ENCODE peak calls at places on chromosomes 12 and 14, in four cellular contexts. One of them, this sample, is unnamed. For H3K9me3, the result is how much of the 10 kb centered on the place peaks cover.

GRCh38 chr12:48979602-48980388 is 1.7 kb downstream of the WNT1 start:
- DNase-seq in HCT116: no peak
- DNase-seq in SK-N-SH: no peak
- DNase-seq in K562: no peak
- DNase-seq in this sample: no peak

GRCh38 chr12:25386823-25387134 is 136.1 kb upstream of the KRAS start:
- DNase-seq in HCT116: no peak
- DNase-seq in SK-N-SH: peak
- DNase-seq in K562: no peak
- DNase-seq in this sample: no peak

GRCh38 chr14:85596562-85596961 is 66.6 kb downstream of the FLRT2 start:
- DNase-seq in HCT116: no peak
- DNase-seq in SK-N-SH: no peak
- DNase-seq in K562: no peak
- DNase-seq in this sample: no peak

GRCh38 chr12:109611223-109611622 is 37.6 kb downstream of the MVK start:
- DNase-seq in HCT116: no peak
- DNase-seq in SK-N-SH: peak
- DNase-seq in K562: no peak
- DNase-seq in this sample: no peak

GRCh38 chr12:93722757-93723567 is 45.8 kb downstream of the CRADD start:
- DNase-seq in HCT116: no peak
- DNase-seq in SK-N-SH: no peak
- DNase-seq in K562: no peak
- DNase-seq in this sample: no peak

GRCh38 chr12:20883288-20883687 is 72.8 kb downstream of the SLCO1B3 start:
- DNase-seq in HCT116: no peak
- DNase-seq in SK-N-SH: no peak
- DNase-seq in K562: no peak
- DNase-seq in this sample: no peak

GRCh38 chr14:75259510-75259855 is 19.1 kb upstream of the FOS start:
- DNase-seq in HCT116: no peak
- DNase-seq in SK-N-SH: peak
- DNase-seq in K562: peak
- DNase-seq in this sample: no peak

GRCh38 chr12:70985850-70986249 is 65.3 kb upstream of the PTPRR start:
- DNase-seq in HCT116: no peak
- DNase-seq in SK-N-SH: no peak
- DNase-seq in K562: no peak
- DNase-seq in this sample: no peak

GRCh38 chr14:42911642-42912041 is 1305.0 kb downstream of the LRFN5 start:
- DNase-seq in HCT116: no peak
- DNase-seq in SK-N-SH: no peak
- DNase-seq in K562: no peak
- DNase-seq in this sample: no peak

GRCh38 chr14:75277000-75277795 is 1.4 kb upstream of the FOS start:
- DNase-seq in HCT116: no peak
- DNase-seq in SK-N-SH: peak
- DNase-seq in K562: peak
- DNase-seq in this sample: no peak

GRCh38 chr12:97168804-97169203 is 261.7 kb downstream of the NEDD1 start:
- DNase-seq in HCT116: no peak
- DNase-seq in SK-N-SH: no peak
- DNase-seq in K562: no peak
- DNase-seq in this sample: no peak

GRCh38 chr14:54446201-54446693 is 5.1 kb upstream of the CNIH1 start:
- DNase-seq in HCT116: no peak
- DNase-seq in SK-N-SH: no peak
- DNase-seq in K562: no peak
- DNase-seq in this sample: no peak

GRCh38 chr14:65993103-65993502 is 493.1 kb upstream of the CCDC196 start:
- DNase-seq in HCT116: no peak
- DNase-seq in SK-N-SH: no peak
- DNase-seq in K562: no peak
- DNase-seq in this sample: no peak

GRCh38 chr12:109469516-109469915 is 7.6 kb downstream of the KCTD10 start:
- DNase-seq in HCT116: no peak
- DNase-seq in SK-N-SH: no peak
- DNase-seq in K562: no peak
- DNase-seq in this sample: no peak

GRCh38 chr12:79766705-79767464 is 76.1 kb upstream of the PAWR start:
- DNase-seq in HCT116: no peak
- DNase-seq in SK-N-SH: no peak
- DNase-seq in K562: no peak
- DNase-seq in this sample: no peak

GRCh38 chr14:76904100-76904739 is 78.0 kb downstream of the LRRC74A start:
- DNase-seq in HCT116: no peak
- DNase-seq in SK-N-SH: peak
- DNase-seq in K562: no peak
- DNase-seq in this sample: no peak

GRCh38 chr14:23708343-23708742 is 72.2 kb downstream of the DHRS2 start:
- DNase-seq in HCT116: no peak
- DNase-seq in SK-N-SH: no peak
- DNase-seq in K562: no peak
- DNase-seq in this sample: no peak

GRCh38 chr12:43869184-43869583 is 33.3 kb downstream of the TMEM117 start:
- DNase-seq in HCT116: no peak
- DNase-seq in SK-N-SH: no peak
- DNase-seq in K562: no peak
- DNase-seq in this sample: no peak

GRCh38 chr14:65238456-65238855 is 136.1 kb upstream of the MAX start:
- DNase-seq in HCT116: no peak
- DNase-seq in SK-N-SH: no peak
- DNase-seq in K562: no peak
- DNase-seq in this sample: no peak

GRCh38 chr12:82651489-82651888 is 35.2 kb upstream of the TMTC2 start:
- DNase-seq in HCT116: peak
- DNase-seq in SK-N-SH: no peak
- DNase-seq in K562: no peak
- DNase-seq in this sample: no peak

GRCh38 chr14:72049462-72049861 is 117.2 kb downstream of the RGS6 start:
- DNase-seq in HCT116: peak
- DNase-seq in SK-N-SH: no peak
- DNase-seq in K562: no peak
- DNase-seq in this sample: no peak

GRCh38 chr12:109307051-109307450 is 2.0 kb downstream of the FOXN4 start:
- DNase-seq in HCT116: no peak
- DNase-seq in SK-N-SH: peak
- DNase-seq in K562: no peak
- DNase-seq in this sample: no peak

GRCh38 chr12:121830588-121831265 is 26.9 kb downstream of the SETD1B start:
- DNase-seq in HCT116: no peak
- DNase-seq in SK-N-SH: no peak
- DNase-seq in K562: no peak
- DNase-seq in this sample: no peak

GRCh38 chr12:30989754-30990153 is 63.2 kb downstream of the TSPAN11 start:
- DNase-seq in HCT116: no peak
- DNase-seq in SK-N-SH: peak
- DNase-seq in K562: peak
- DNase-seq in this sample: peak

GRCh38 chr12:50545783-50546182 is 41.0 kb downstream of the DIP2B start:
- DNase-seq in HCT116: no peak
- DNase-seq in SK-N-SH: no peak
- DNase-seq in K562: no peak
- DNase-seq in this sample: no peak

GRCh38 chr14:104461676-104462443 is 117.7 kb upstream of the C14orf180 start:
- DNase-seq in HCT116: no peak
- DNase-seq in SK-N-SH: peak
- DNase-seq in K562: no peak
- DNase-seq in this sample: no peak

GRCh38 chr14:69553221-69553620 is 21.4 kb downstream of the CCDC177 start:
- DNase-seq in HCT116: no peak
- DNase-seq in SK-N-SH: no peak
- DNase-seq in K562: no peak
- DNase-seq in this sample: no peak

GRCh38 chr12:54991161-54991991 is 6.8 kb upstream of the TESPA1 start:
- DNase-seq in HCT116: no peak
- DNase-seq in SK-N-SH: no peak
- DNase-seq in K562: no peak
- DNase-seq in this sample: no peak

GRCh38 chr12:38921025-38921677 is 15.8 kb upstream of the CPNE8 start:
- DNase-seq in HCT116: peak
- DNase-seq in SK-N-SH: peak
- DNase-seq in K562: peak
- DNase-seq in this sample: peak

GRCh38 chr12:110269622-110270124 is 11.4 kb upstream of the ATP2A2 start:
- DNase-seq in HCT116: no peak
- DNase-seq in SK-N-SH: no peak
- DNase-seq in K562: peak
- DNase-seq in this sample: peak

GRCh38 chr12:53063708-53064612 is 14.1 kb downstream of the TNS2 start:
- DNase-seq in HCT116: no peak
- DNase-seq in SK-N-SH: no peak
- DNase-seq in K562: no peak
- DNase-seq in this sample: no peak

GRCh38 chr12:118274066-118274465 is 98.6 kb downstream of the TAOK3 start:
- DNase-seq in HCT116: no peak
- DNase-seq in SK-N-SH: no peak
- DNase-seq in K562: no peak
- DNase-seq in this sample: no peak

GRCh38 chr14:77260631-77261030 is 10.4 kb downstream of the NGB start:
- DNase-seq in HCT116: no peak
- DNase-seq in SK-N-SH: no peak
- DNase-seq in K562: no peak
- DNase-seq in this sample: no peak

GRCh38 chr12:122080149-122081107 is 1.9 kb downstream of the MLXIP start:
- DNase-seq in HCT116: no peak
- DNase-seq in SK-N-SH: peak
- DNase-seq in K562: no peak
- DNase-seq in this sample: no peak

GRCh38 chr12:21773263-21773741 is 1.2 kb downstream of the KCNJ8 start:
- DNase-seq in HCT116: peak
- DNase-seq in SK-N-SH: peak
- DNase-seq in K562: peak
- DNase-seq in this sample: peak

GRCh38 chr12:105334568-105334967 is 4.1 kb downstream of the C12orf75 start:
- DNase-seq in HCT116: no peak
- DNase-seq in SK-N-SH: no peak
- DNase-seq in K562: no peak
- DNase-seq in this sample: no peak

GRCh38 chr12:12449533-12450025 is 92.7 kb downstream of the BORCS5 start:
- DNase-seq in HCT116: no peak
- DNase-seq in SK-N-SH: no peak
- DNase-seq in K562: no peak
- DNase-seq in this sample: no peak

GRCh38 chr12:34599530-34600513 is 577.5 kb downstream of the ALG10 start:
- DNase-seq in HCT116: no peak
- DNase-seq in SK-N-SH: peak
- DNase-seq in K562: no peak
- DNase-seq in this sample: no peak
- H3K9me3 ChIP-seq in HCT116: under half
- H3K9me3 ChIP-seq in SK-N-SH: under half
- H3K9me3 ChIP-seq in K562: under half
- H3K9me3 ChIP-seq in this sample: under half

DNA sequence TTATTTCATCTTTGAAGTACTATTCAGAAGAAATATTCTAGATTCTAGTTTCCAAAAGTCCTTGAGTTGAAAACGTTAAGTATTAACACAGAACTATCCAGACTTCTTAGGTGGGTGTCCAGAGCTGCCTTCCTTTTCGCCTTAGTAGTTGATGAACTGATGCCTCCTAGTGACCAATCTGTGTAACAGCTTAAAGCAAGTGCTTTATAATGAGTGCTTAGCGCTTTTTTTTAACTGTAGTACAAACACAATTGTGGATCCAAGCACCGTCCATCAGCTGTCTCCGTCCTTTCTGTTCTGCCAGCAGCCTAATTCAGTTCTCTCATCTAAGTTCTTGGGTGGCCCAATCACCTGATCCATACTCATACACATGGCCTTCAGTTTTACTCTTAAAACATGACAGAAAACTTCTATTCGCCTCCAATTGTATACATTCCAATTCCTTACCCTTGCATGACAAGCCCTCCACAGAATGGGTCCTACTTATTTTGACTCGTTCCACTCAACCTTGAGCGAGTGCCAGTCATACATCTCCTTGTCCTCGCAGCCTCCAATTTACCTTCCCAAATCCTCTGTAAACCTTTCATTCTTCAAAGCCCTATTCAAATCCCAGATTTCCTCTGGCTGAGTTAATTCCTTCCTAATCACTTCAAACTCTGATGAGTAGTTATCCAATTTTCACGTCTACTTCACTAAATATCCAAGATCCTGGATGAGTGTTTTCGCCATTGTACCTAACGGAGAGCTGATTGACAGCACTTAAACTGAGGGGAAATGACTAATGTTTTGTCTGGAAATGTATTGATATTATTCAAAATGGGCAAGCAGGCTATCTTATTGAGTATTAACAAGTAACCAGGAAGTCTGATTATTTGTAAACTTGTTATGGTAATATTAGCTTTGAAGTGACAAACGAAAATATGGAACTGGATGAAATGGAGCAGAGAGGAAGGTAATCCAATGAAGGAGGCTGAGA is 5.8 kb upstream of the PHLDA1 start:
- DNase-seq in HCT116: no peak
- DNase-seq in SK-N-SH: peak
- DNase-seq in K562: peak
- DNase-seq in this sample: no peak
- TF ChIP-seq YY1 in HCT116: no peak
- TF ChIP-seq YY1 in SK-N-SH: no peak
- TF ChIP-seq YY1 in K562: no peak
- TF ChIP-seq YY1 in this sample: no peak

GRCh38 chr12:131941116-131941986 is 8.4 kb upstream of the EP400 start:
- DNase-seq in HCT116: no peak
- DNase-seq in SK-N-SH: no peak
- DNase-seq in K562: no peak
- DNase-seq in this sample: no peak

GRCh38 chr12:131941987-131942341 is 7.8 kb upstream of the EP400 start:
- DNase-seq in HCT116: no peak
- DNase-seq in SK-N-SH: no peak
- DNase-seq in K562: no peak
- DNase-seq in this sample: no peak

GRCh38 chr12:131939007-131939406 is 9.9 kb downstream of the PUS1 start:
- DNase-seq in HCT116: no peak
- DNase-seq in SK-N-SH: no peak
- DNase-seq in K562: no peak
- DNase-seq in this sample: no peak

GRCh38 chr12:131938082-131938481 is 9.0 kb downstream of the PUS1 start:
- DNase-seq in HCT116: no peak
- DNase-seq in SK-N-SH: no peak
- DNase-seq in K562: no peak
- DNase-seq in this sample: no peak

DNA sequence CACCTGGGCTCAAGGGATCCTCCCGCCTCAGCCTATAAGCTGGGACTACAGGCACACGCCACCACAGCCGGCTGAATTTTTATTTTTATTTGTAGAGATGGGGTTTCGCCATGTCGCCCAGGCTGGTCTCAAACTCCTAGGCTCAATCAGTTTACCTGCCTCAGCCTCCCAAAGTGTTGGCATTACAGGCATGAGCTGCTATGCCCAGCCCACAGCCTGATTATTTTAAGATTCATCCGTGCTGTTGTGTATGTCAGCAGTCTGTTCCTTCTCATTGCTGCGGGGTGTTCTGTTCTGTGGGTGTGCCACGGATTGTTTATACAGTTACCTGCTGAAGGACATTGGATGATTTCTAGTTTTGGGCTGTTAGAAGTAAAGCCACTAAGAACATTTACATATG is 9.6 kb upstream of the EP400 start:
- DNase-seq in HCT116: no peak
- DNase-seq in SK-N-SH: no peak
- DNase-seq in K562: no peak
- DNase-seq in this sample: no peak
- H3K9me3 ChIP-seq in HCT116: under half
- H3K9me3 ChIP-seq in SK-N-SH: under half
- H3K9me3 ChIP-seq in K562: under half
- H3K9me3 ChIP-seq in this sample: under half

GRCh38 chr12:46559311-46559710 is 186.7 kb upstream of the SLC38A2 start:
- DNase-seq in HCT116: no peak
- DNase-seq in SK-N-SH: no peak
- DNase-seq in K562: no peak
- DNase-seq in this sample: no peak
- TF ChIP-seq YY1 in HCT116: no peak
- TF ChIP-seq YY1 in SK-N-SH: no peak
- TF ChIP-seq YY1 in K562: no peak
- TF ChIP-seq YY1 in this sample: no peak